ENCODE peak calls at places on chromosomes 3 and 15, in four cellular contexts. Z, E, J and U are unnamed samples.

GRCh38 chr3:190568036-190568435 is 54.2 kb downstream of the IL1RAP start:
- DNase-seq in Z (no peak), E (no peak), J (no peak), U (no peak)

GRCh38 chr15:73901126-73901810 is 25.0 kb upstream of the LOXL1 start:
- DNase-seq in Z (no peak), E (no peak), J (peak; percentile 72), U (no peak)

GRCh38 chr3:127152676-127153505 is 40.0 kb upstream of the PRR23E start:
- DNase-seq in Z (no peak), E (no peak), J (no peak), U (no peak)

GRCh38 chr3:130411310-130411709 is 65.8 kb downstream of the COL6A5 start:
- DNase-seq in Z (no peak), E (no peak), J (no peak), U (no peak)

GRCh38 chr3:177498037-177498857 is 301.0 kb upstream of the TBL1XR1 start:
- DNase-seq in Z (peak; percentile 88), E (no peak), J (peak; percentile 89), U (no peak)

GRCh38 chr3:129026728-129027543 is 25.8 kb downstream of the EFCC1 start:
- DNase-seq in Z (peak; percentile 83), E (peak; percentile 73), J (peak; percentile 89), U (peak; percentile 84)

GRCh38 chr3:103002447-103002846 is 567.6 kb downstream of the ZPLD1 start:
- DNase-seq in Z (peak; percentile 80), E (no peak), J (no peak), U (peak; percentile 10)

GRCh38 chr3:170809975-170810357 is 60.0 kb downstream of the RPL22L1 start:
- DNase-seq in Z (peak; percentile 58), E (no peak), J (peak; percentile 84), U (peak; percentile 79)

GRCh38 chr3:102512734-102513518 is 78.1 kb downstream of the ZPLD1 start:
- DNase-seq in Z (peak; percentile 25), E (no peak), J (peak; percentile 75), U (no peak)

GRCh38 chr3:128011140-128011539 is 41.1 kb upstream of the SEC61A1 start:
- DNase-seq in Z (peak; percentile 29), E (peak; percentile 41), J (peak; percentile 70), U (peak; percentile 10)

GRCh38 chr15:61228025-61228901 is 839 bp downstream of the RORA start:
- DNase-seq in Z (peak; percentile 29), E (peak; percentile 18), J (peak; percentile 10), U (peak; percentile 48)
- H3K9ac ChIP-seq in Z (no peak overlapping the region), E (peak overlapping the region; percentile 33), J (no peak overlapping the region), U (peak overlapping the region; percentile 76)

GRCh38 chr15:88913850-88914169 is 631 bp upstream of the MFGE8 start:
- DNase-seq in Z (no peak), E (no peak), J (no peak), U (no peak)
- H3K9ac ChIP-seq in Z (no peak overlapping the region), E (no peak overlapping the region), J (peak overlapping the region; percentile 62), U (peak overlapping the region; percentile 100)

GRCh38 chr3:86993704-86994103 is 2.8 kb upstream of the VGLL3 start:
- DNase-seq in Z (peak; percentile 81), E (no peak), J (peak; percentile 76), U (peak; percentile 47)
- H3K9ac ChIP-seq in Z (no peak overlapping the region), E (no peak overlapping the region), J (no peak overlapping the region), U (peak overlapping the region; percentile 33)

GRCh38 chr3:136070953-136071949 is 105.7 kb downstream of the PPP2R3A start:
- DNase-seq in Z (peak; percentile 59), E (no peak), J (peak; percentile 19), U (peak; percentile 77)

GRCh38 chr3:136074546-136074945 is 109.0 kb downstream of the PPP2R3A start:
- DNase-seq in Z (peak; percentile 62), E (no peak), J (peak; percentile 8), U (no peak)

GRCh38 chr3:136078421-136079364 is 113.2 kb downstream of the PPP2R3A start:
- DNase-seq in Z (no peak), E (no peak), J (peak; percentile 41), U (peak; percentile 71)

GRCh38 chr3:136075816-136076215 is 110.3 kb downstream of the PPP2R3A start:
- DNase-seq in Z (peak; percentile 50), E (no peak), J (no peak), U (peak; percentile 70)

DNA sequence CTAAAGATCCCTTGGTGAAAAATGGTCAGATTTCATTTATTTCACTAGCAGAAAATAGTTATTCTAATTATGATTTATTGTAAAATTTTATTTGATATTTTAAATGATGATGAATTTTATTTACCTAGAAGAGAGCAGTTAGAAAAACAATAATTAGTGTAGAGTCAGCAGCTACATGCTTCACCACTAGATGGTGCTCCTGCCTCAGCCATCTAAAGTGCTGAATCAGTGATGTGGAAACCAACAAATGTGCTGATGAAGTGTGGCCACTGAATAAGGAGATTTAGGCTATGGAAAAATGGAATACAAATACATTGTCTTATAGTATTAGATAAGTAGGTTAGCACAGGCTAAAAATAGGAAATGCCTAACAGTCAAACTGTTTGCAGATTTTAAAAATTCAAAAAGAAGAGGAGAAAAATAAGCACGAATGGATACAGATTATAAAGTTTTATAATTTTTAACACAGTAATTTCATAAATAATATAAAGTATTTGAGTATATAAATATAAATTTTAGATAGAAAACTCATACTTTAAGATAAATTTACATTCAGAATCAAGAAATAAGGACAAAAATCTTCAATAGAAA is 109.8 kb downstream of the PPP2R3A start:
- DNase-seq in Z (peak; percentile 63), E (peak; percentile 75), J (peak; percentile 70), U (peak; percentile 91)
- H3K9ac ChIP-seq in Z (no peak overlapping the region), E (no peak overlapping the region), J (no peak overlapping the region), U (peak overlapping the region; percentile 68)